ENCODE peak calls at places on chromosomes 1 and 21, in four cellular contexts. W, H, L and F are unnamed samples.

GRCh38 chr1:63262148-63262770 is 60.1 kb upstream of the FOXD3 start:
- DNase-seq in W (no peak), H (no peak), L (no peak), F (no peak)

GRCh38 chr1:177981186-177981585 is 11.3 kb upstream of the SEC16B start:
- DNase-seq in W (no peak), H (no peak), L (no peak), F (no peak)

GRCh38 chr1:152506899-152507498 is 3.6 kb upstream of the LCE5A start:
- DNase-seq in W (no peak), H (no peak), L (no peak), F (no peak)

GRCh38 chr1:10909697-10910489 is 102.6 kb upstream of the TARDBP start:
- DNase-seq in W (peak; percentile 79), H (peak; percentile 60), L (peak; percentile 75), F (peak; percentile 62)

GRCh38 chr1:223776075-223776814 is 63.9 kb downstream of the CAPN2 start:
- DNase-seq in W (no peak), H (peak; percentile 9), L (no peak), F (peak; percentile 61)

GRCh38 chr1:29824478-29825273 is 588.4 kb downstream of the PTPRU start:
- DNase-seq in W (no peak), H (no peak), L (no peak), F (no peak)

GRCh38 chr1:230674581-230674980 is 32.3 kb downstream of the COG2 start:
- DNase-seq in W (no peak), H (no peak), L (no peak), F (no peak)

GRCh38 chr1:24643362-24644346 is 552 bp downstream of the SRRM1 start:
- DNase-seq in W (peak; percentile 25), H (no peak), L (peak; percentile 21), F (peak; percentile 25)

GRCh38 chr1:24931481-24932221 is 1.6 kb upstream of the RUNX3 start:
- DNase-seq in W (no peak), H (no peak), L (no peak), F (no peak)

GRCh38 chr21:42343101-42343500 is 7.7 kb downstream of the TFF2 start:
- DNase-seq in W (no peak), H (no peak), L (no peak), F (no peak)

GRCh38 chr21:37073417-37074194 is 552 bp downstream of the TTC3 start:
- DNase-seq in W (peak; percentile 60), H (peak; percentile 76), L (no peak), F (peak; percentile 50)

GRCh38 chr1:235758931-235759330 is 107.8 kb downstream of the LYST start:
- DNase-seq in W (no peak), H (no peak), L (no peak), F (no peak)

GRCh38 chr1:95534985-95535384 is 301.0 kb downstream of the RWDD3 start:
- DNase-seq in W (no peak), H (no peak), L (no peak), F (no peak)

GRCh38 chr1:75203415-75204277 is 69.5 kb downstream of the LHX8 start:
- DNase-seq in W (peak; percentile 2), H (no peak), L (peak; percentile 14), F (no peak)

GRCh38 chr1:179939941-179940340 is 14.7 kb upstream of the CEP350 start:
- DNase-seq in W (no peak), H (no peak), L (no peak), F (no peak)

GRCh38 chr1:23200885-23201284 is 16.4 kb downstream of the HTR1D start:
- DNase-seq in W (no peak), H (no peak), L (no peak), F (no peak)

GRCh38 chr1:183239793-183240625 is 53.9 kb downstream of the LAMC2 start:
- DNase-seq in W (no peak), H (no peak), L (no peak), F (no peak)

GRCh38 chr1:157577420-157577819 is 20.5 kb downstream of the FCRL4 start:
- DNase-seq in W (no peak), H (no peak), L (no peak), F (no peak)

GRCh38 chr1:90579212-90579802 is 137.8 kb downstream of the BARHL2 start:
- DNase-seq in W (no peak), H (peak; percentile 13), L (no peak), F (no peak)

GRCh38 chr1:235090406-235091069 is 38.1 kb downstream of the TOMM20 start:
- DNase-seq in W (no peak), H (no peak), L (no peak), F (no peak)

GRCh38 chr1:209808059-209808494 is 2.1 kb upstream of the IRF6 start:
- DNase-seq in W (no peak), H (no peak), L (no peak), F (peak; percentile 74)

GRCh38 chr1:54995835-54996234 is 2.9 kb upstream of the BSND start:
- DNase-seq in W (no peak), H (peak; percentile 78), L (no peak), F (no peak)

GRCh38 chr1:114111731-114112661 is 41.7 kb downstream of the SYT6 start:
- DNase-seq in W (no peak), H (no peak), L (no peak), F (no peak)

GRCh38 chr1:25727026-25727818 is 72.8 kb upstream of the SELENON start:
- DNase-seq in W (no peak), H (no peak), L (no peak), F (no peak)